ENCODE peak calls at places on chromosomes 6 and 20, in four cellular contexts. One of them, this sample, is unnamed.

GRCh38 chr6:1820165-1820564 is 210.4 kb downstream of the FOXC1 start:
- DNase-seq in stimulated activated CD8-positive, alpha-beta memory T cell treated with anti-CD3 and anti-CD28 coated beads, Interleukin-4, amount 100 ng/mL, for 1 hour: no peak
- DNase-seq in iris pigment epithelial cell: peak
- DNase-seq in HFF-Myc: no peak
- DNase-seq in this sample: no peak

GRCh38 chr6:31834704-31835375 is 7.3 kb downstream of the HSPA1B start:
- DNase-seq in stimulated activated CD8-positive, alpha-beta memory T cell treated with anti-CD3 and anti-CD28 coated beads, Interleukin-4, amount 100 ng/mL, for 1 hour: peak
- DNase-seq in HFF-Myc: no peak
- DNase-seq in iris pigment epithelial cell: peak
- DNase-seq in this sample: peak

GRCh38 chr6:151044465-151045441 is 179.3 kb downstream of the MTHFD1L start:
- DNase-seq in HFF-Myc: no peak
- DNase-seq in iris pigment epithelial cell: peak
- DNase-seq in stimulated activated CD8-positive, alpha-beta memory T cell treated with anti-CD3 and anti-CD28 coated beads, Interleukin-4, amount 100 ng/mL, for 1 hour: no peak
- DNase-seq in this sample: peak

GRCh38 chr6:149045404-149045803 is 272.1 kb upstream of the TAB2 start:
- DNase-seq in stimulated activated CD8-positive, alpha-beta memory T cell treated with anti-CD3 and anti-CD28 coated beads, Interleukin-4, amount 100 ng/mL, for 1 hour: no peak
- DNase-seq in HFF-Myc: no peak
- DNase-seq in iris pigment epithelial cell: no peak
- DNase-seq in this sample: no peak

GRCh38 chr6:35014786-35015185 is 125.7 kb downstream of the ANKS1A start:
- DNase-seq in iris pigment epithelial cell: peak
- DNase-seq in HFF-Myc: no peak
- DNase-seq in stimulated activated CD8-positive, alpha-beta memory T cell treated with anti-CD3 and anti-CD28 coated beads, Interleukin-4, amount 100 ng/mL, for 1 hour: no peak
- DNase-seq in this sample: no peak

GRCh38 chr6:168206681-168207274 is 112.8 kb downstream of the DACT2 start:
- DNase-seq in HFF-Myc: no peak
- DNase-seq in stimulated activated CD8-positive, alpha-beta memory T cell treated with anti-CD3 and anti-CD28 coated beads, Interleukin-4, amount 100 ng/mL, for 1 hour: no peak
- DNase-seq in iris pigment epithelial cell: no peak
- DNase-seq in this sample: no peak

GRCh38 chr6:170026272-170027110 is 264.4 kb downstream of the DLL1 start:
- DNase-seq in iris pigment epithelial cell: no peak
- DNase-seq in HFF-Myc: no peak
- DNase-seq in stimulated activated CD8-positive, alpha-beta memory T cell treated with anti-CD3 and anti-CD28 coated beads, Interleukin-4, amount 100 ng/mL, for 1 hour: no peak
- DNase-seq in this sample: peak

GRCh38 chr20:16951876-16952275 is 203.7 kb downstream of the OTOR start:
- DNase-seq in stimulated activated CD8-positive, alpha-beta memory T cell treated with anti-CD3 and anti-CD28 coated beads, Interleukin-4, amount 100 ng/mL, for 1 hour: no peak
- DNase-seq in iris pigment epithelial cell: no peak
- DNase-seq in HFF-Myc: no peak
- DNase-seq in this sample: no peak

GRCh38 chr6:169324661-169325459 is 71.2 kb upstream of the THBS2 start:
- DNase-seq in iris pigment epithelial cell: no peak
- DNase-seq in HFF-Myc: no peak
- DNase-seq in stimulated activated CD8-positive, alpha-beta memory T cell treated with anti-CD3 and anti-CD28 coated beads, Interleukin-4, amount 100 ng/mL, for 1 hour: no peak
- DNase-seq in this sample: no peak

GRCh38 chr6:130593200-130593599 is 227.4 kb downstream of the TMEM200A start:
- DNase-seq in iris pigment epithelial cell: no peak
- DNase-seq in stimulated activated CD8-positive, alpha-beta memory T cell treated with anti-CD3 and anti-CD28 coated beads, Interleukin-4, amount 100 ng/mL, for 1 hour: no peak
- DNase-seq in HFF-Myc: no peak
- DNase-seq in this sample: no peak